ENCODE peak calls at places on chromosomes 3 and 15, in six cellular contexts. E, Y, N, X, W and I are unnamed samples. For H3K9me3 and H3K36me3, the result is how much of the 10 kb centered on the place peaks cover.

GRCh38 chr3:113070226-113071220 is 79.7 kb downstream of the GTPBP8 start:
- DNase-seq in E (peak), Y (peak), N (no peak), X (no peak), W (peak), I (no peak)

GRCh38 chr15:88032787-88033186 is 223.8 kb downstream of the NTRK3 start:
- DNase-seq in E (peak), Y (no peak), N (no peak), X (peak), W (no peak), I (peak)

GRCh38 chr3:123920383-123920782 is 36.3 kb upstream of the MYLK start:
- DNase-seq in E (no peak), Y (no peak), N (no peak), X (no peak), W (no peak), I (no peak)

GRCh38 chr3:123789160-123789559 is 95.0 kb downstream of the MYLK start:
- DNase-seq in E (no peak), Y (no peak), N (no peak), X (no peak), W (no peak), I (no peak)

GRCh38 chr15:101324513-101325177 is 29.6 kb upstream of the SNRPA1 start:
- DNase-seq in E (no peak), Y (peak), N (no peak), X (no peak), W (no peak), I (no peak)

GRCh38 chr3:120168611-120169010 is 74.4 kb upstream of the GSK3B start:
- DNase-seq in E (no peak), Y (no peak), N (no peak), X (no peak), W (no peak), I (no peak)

GRCh38 chr3:118269537-118270125 is 765.0 kb downstream of the IGSF11 start:
- DNase-seq in E (no peak), Y (no peak), N (no peak), X (no peak), W (no peak), I (no peak)

GRCh38 chr15:34821907-34822306 is 26.6 kb upstream of the ACTC1 start:
- DNase-seq in E (no peak), Y (no peak), N (no peak), X (no peak), W (no peak), I (no peak)

GRCh38 chr3:158086776-158087175 is 19.4 kb downstream of the SHOX2 start:
- DNase-seq in E (no peak), Y (no peak), N (no peak), X (no peak), W (no peak), I (no peak)

GRCh38 chr3:71973337-71974030 is 188.5 kb upstream of the PROK2 start:
- DNase-seq in E (no peak), Y (no peak), N (peak), X (peak), W (no peak), I (no peak)

GRCh38 chr3:33875680-33876079 is 77.2 kb downstream of the PDCD6IP start:
- DNase-seq in E (no peak), Y (no peak), N (no peak), X (no peak), W (no peak), I (no peak)

GRCh38 chr3:126959144-126959920 is 23.6 kb upstream of the PLXNA1 start:
- DNase-seq in E (no peak), Y (no peak), N (no peak), X (no peak), W (no peak), I (no peak)

GRCh38 chr3:152309535-152310317 is 41.0 kb downstream of the MBNL1 start:
- DNase-seq in E (peak), Y (no peak), N (no peak), X (peak), W (peak), I (no peak)

GRCh38 chr3:102791641-102792589 is 357.1 kb downstream of the ZPLD1 start:
- DNase-seq in E (peak), Y (no peak), N (no peak), X (no peak), W (peak), I (peak)

GRCh38 chr15:39180494-39180930 is 400.4 kb upstream of the THBS1 start:
- DNase-seq in E (peak), Y (no peak), N (no peak), X (no peak), W (peak), I (no peak)

GRCh38 chr15:31470756-31471155 is 144.1 kb downstream of the KLF13 start:
- DNase-seq in E (no peak), Y (no peak), N (no peak), X (no peak), W (no peak), I (no peak)

GRCh38 chr3:192642651-192643050 is 84.7 kb downstream of the FGF12 start:
- DNase-seq in E (no peak), Y (no peak), N (no peak), X (no peak), W (no peak), I (no peak)

GRCh38 chr3:59289836-59290235 is 240.0 kb upstream of the CFAP20DC start:
- DNase-seq in E (no peak), Y (no peak), N (no peak), X (no peak), W (no peak), I (no peak)

GRCh38 chr15:31251165-31251564 is 75.5 kb upstream of the KLF13 start:
- DNase-seq in E (no peak), Y (no peak), N (no peak), X (no peak), W (no peak), I (no peak)

GRCh38 chr3:192130534-192131132 is 596.7 kb downstream of the FGF12 start:
- DNase-seq in E (peak), Y (peak), N (peak), X (peak), W (peak), I (peak)

GRCh38 chr3:23865595-23866396 is 51.0 kb downstream of the NKIRAS1 start:
- DNase-seq in E (no peak), Y (peak), N (peak), X (no peak), W (peak), I (peak)

GRCh38 chr15:90956551-90957104 is 1.9 kb downstream of the RCCD1 start:
- DNase-seq in E (peak), Y (no peak), N (peak), X (peak), W (peak), I (no peak)

GRCh38 chr3:55487376-55488241 is 503 bp upstream of the WNT5A start:
- DNase-seq in E (peak), Y (no peak), N (peak), X (peak), W (peak), I (peak)

GRCh38 chr3:125990253-125990970 is 21.4 kb downstream of the ROPN1B start:
- DNase-seq in E (peak), Y (peak), N (no peak), X (peak), W (peak), I (peak)

GRCh38 chr3:10189557-10190374 is 25.0 kb downstream of the IRAK2 start:
- DNase-seq in E (peak), Y (no peak), N (no peak), X (peak), W (peak), I (peak)

GRCh38 chr15:91465696-91466095 is 365.6 kb downstream of the SV2B start:
- DNase-seq in E (no peak), Y (no peak), N (no peak), X (peak), W (no peak), I (no peak)

GRCh38 chr3:143910756-143911155 is 60.9 kb upstream of the DIPK2A start:
- DNase-seq in E (no peak), Y (no peak), N (no peak), X (peak), W (no peak), I (no peak)

DNA sequence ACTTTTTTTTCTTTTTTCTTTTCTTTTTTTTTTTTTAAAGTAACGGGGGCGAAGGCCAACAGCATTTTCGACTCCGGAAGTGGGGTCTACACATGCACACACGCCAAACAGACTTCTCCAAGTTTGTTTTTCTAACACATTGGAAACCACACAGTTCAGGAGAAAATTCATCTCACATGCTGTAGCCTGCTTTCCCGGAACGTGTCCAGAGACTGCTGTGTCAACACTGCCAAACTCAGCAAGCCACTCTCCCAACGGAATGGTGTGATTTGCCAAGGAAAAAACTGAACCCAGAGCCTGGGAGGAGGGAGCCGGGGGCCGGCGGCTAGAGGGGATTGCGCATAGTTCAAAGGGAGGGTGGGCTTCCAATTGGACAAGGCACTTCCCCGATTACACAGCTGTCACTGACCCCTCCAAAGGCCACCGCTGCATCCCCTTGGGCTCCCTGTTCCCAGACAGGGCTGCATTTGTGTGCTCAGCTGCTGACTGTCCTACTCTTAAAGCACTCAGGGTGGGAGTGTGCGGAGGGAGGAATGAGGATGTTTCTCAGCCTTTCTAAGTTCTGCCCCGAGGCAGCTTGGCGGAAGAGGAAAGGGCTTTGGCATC is 256.1 kb downstream of the ZNF621 start:
- DNase-seq in E (peak), Y (no peak), N (no peak), X (peak), W (peak), I (peak)
- H3K4me3 ChIP-seq in E (peak), Y (no peak), N (no peak), X (peak), W (peak), I (no peak)

DNA sequence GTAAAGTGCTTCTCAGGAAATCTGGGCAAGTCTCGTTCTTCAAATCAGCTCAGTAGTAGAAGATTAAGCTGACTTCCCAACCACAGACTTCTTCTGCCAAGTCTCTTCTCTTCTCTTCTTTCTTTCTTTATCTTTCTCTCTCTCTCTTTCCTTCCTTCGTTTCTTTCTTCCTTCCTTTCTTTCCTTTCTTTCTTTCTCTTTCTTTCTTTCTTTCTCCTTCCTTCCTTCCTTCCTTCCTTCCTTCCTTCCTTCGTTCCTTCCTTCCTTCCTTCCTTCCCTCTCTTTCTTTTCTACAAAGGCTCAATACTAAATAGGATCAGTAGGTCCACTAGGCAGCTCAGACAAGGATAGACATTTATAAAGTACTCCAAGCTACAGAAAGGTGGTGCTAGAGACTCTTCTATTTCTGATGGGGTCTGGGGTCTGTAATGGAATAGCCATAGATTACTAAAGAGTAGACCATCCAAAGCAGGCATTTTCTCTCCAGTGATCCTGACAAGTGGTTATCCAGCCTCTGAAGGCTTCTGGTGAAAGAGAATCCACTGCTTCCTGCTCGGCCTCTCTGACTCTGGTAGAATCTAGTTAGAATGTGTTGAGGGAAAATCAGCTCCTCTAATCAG is 100.8 kb downstream of the TPRG1 start:
- DNase-seq in E (peak), Y (no peak), N (peak), X (no peak), W (peak), I (no peak)
- H3K9me3 ChIP-seq in E (under half), Y (under half), N (under half), X (under half), W (under half), I (under half)

GRCh38 chr3:156547637-156548036 is 7.3 kb downstream of the SSR3 start:
- DNase-seq in E (no peak), Y (no peak), N (no peak), X (peak), W (peak), I (no peak)
- H3K36me3 ChIP-seq in E (half or more), Y (under half), N (under half), X (half or more), W (half or more), I (half or more)

DNA sequence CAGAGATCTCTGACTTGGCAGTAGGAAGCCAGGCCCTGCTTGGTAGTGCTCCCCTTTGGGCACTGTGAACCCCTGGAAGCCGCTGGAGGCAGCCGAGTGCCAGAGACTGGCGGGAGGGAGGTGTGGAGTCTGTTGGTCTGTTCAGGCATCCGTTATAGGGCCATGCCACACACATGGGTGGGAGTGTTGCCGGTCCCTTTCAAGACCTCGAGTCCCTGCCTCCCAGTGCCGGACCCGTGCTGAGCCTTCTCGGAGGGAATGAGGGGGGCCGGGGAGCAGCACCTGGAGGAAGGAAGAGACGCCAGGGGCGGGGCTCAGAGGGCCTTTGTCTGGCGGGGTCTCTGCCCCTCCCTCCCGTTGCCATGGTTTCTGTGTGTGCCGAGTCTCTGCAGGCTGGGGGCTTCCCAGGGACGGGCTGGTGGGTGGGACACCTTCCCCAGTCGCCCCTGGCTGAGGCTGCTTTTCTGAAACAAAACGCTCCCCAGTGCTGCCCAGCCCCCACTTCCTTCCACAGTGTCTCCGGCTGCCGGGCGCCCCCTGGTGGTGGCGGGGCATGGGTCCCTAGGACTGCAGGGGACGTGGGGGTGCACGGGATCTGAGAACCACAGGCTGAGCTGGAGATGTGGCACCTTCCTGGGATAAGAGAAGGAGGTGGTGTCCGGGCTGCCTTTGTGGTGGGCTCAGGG is 10.0 kb downstream of the GNAI2 start:
- DNase-seq in E (peak), Y (no peak), N (peak), X (no peak), W (peak), I (peak)
- H3K4me3 ChIP-seq in E (peak), Y (peak), N (peak), X (peak), W (peak), I (peak)